ENCODE peak calls at places on chromosomes 12 and 14, in four cellular contexts. E, Q, X and Z are unnamed samples.

GRCh38 chr12:96225003-96225855 is 31.1 kb downstream of the ELK3 start:
- DNase-seq in E (no peak), Q (no peak), X (no peak), Z (no peak)

GRCh38 chr12:95723693-95724384 is 66.7 kb downstream of the NTN4 start:
- DNase-seq in E (no peak), Q (no peak), X (no peak), Z (no peak)

GRCh38 chr14:63852817-63853730 is at the start of gene SYNE2:
- DNase-seq in E (peak; percentile 92), Q (peak; percentile 85), X (peak; percentile 38), Z (peak; percentile 94)

GRCh38 chr12:27975222-27976136 is 2.9 kb upstream of the PTHLH start:
- DNase-seq in E (peak; percentile 47), Q (no peak), X (no peak), Z (peak; percentile 64)

GRCh38 chr14:65169351-65169750 is 67.0 kb upstream of the MAX start:
- DNase-seq in E (no peak), Q (no peak), X (no peak), Z (no peak)

GRCh38 chr12:52964556-52965336 is 15.8 kb downstream of the KRT18 start:
- DNase-seq in E (no peak), Q (no peak), X (no peak), Z (no peak)

GRCh38 chr14:36507847-36508417 is 12.1 kb downstream of the NKX2-1 start:
- DNase-seq in E (no peak), Q (no peak), X (no peak), Z (no peak)

GRCh38 chr12:104303538-104304151 is at the start of gene EID3:
- DNase-seq in E (peak; percentile 97), Q (peak; percentile 91), X (no peak), Z (peak; percentile 97)

GRCh38 chr14:73751157-73751691 is 37.0 kb upstream of the PNMA1 start:
- DNase-seq in E (no peak), Q (no peak), X (no peak), Z (no peak)
- H3K4me1 ChIP-seq in E (peaks cover 66% of the 10 kb centered on the region), Q (peaks cover 100% of the 10 kb centered on the region), X (peaks cover 99% of the 10 kb centered on the region), Z (peaks cover 77% of the 10 kb centered on the region)

DNA sequence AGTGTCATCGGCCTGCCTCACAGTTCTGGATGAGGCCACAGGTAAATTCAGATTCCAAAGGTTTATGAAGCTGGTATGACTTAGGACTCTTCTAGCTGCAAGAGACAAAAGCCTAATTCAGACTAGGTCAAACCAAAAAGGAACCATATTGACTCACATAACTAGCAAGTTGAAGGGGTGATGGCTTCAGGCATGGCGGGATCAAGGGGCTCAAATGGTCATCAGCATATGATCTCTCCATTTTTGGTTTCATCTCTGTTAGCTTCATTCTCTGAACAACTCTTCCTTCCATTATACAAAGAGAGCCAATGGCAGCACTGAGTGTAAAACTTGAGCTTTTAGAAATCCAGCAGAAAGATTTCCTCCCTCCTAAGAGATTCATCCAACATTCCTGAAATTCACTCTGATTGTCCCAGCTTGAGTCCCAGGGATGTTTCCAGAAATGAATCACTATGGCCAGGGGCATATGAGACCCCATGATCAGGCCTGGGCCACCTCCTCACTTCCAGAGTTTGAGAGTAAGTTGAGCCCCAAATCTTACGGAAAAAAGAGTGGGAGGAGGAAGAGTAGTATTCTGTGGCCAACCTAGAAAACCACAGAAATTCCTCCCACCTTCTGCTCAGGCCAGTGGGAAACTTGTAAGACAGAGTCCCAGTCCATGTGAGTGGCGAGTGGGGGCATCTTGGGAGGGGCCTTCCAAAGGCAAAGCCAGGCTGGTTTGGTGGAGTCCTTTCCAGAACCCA is 2.0 kb upstream of the MAP1LC3B2 start:
- DNase-seq in E (no peak), Q (no peak), X (no peak), Z (no peak)
- H3K4me1 ChIP-seq in E (no peaks in the 10 kb centered on the region), Q (no peaks in the 10 kb centered on the region), X (peaks cover 16% of the 10 kb centered on the region), Z (no peaks in the 10 kb centered on the region)

DNA sequence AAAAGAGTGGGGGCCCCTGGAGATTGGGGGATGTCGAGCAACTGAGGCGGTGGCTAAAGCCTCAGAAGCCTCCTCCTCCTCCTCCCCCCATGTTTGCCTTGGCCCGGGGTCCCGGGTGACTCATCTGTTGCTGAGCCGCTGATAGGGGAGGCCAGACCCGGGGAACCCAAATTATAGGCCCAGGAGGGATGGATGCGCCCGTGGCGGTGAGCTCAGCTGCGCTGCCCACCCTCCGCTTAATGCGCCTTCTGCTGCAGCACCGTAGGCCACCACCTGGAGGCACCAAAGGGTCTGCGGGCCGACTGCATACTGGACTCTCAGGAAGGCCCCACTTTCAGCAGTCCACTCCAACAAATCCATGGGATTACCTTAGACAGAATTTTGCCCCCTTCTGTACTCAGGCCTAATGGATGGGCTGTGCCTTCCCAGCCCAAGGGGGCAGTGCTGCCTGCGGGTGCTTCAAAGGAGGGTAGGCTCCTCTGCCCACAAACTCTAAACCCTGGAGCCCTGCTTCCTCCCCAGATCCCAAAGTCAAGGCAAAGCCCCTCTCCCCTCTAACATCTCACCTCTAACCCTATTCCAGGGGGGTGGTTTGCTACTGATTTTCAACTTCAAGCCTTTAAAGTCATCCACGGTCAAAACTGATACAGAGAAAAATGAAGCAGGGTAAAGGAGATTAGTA is 2.6 kb upstream of the WNT10B start:
- DNase-seq in E (peak; percentile 91), Q (peak; percentile 60), X (no peak), Z (no peak)
- H3K4me1 ChIP-seq in E (peaks cover 11% of the 10 kb centered on the region), Q (peaks cover 40% of the 10 kb centered on the region), X (peaks cover 73% of the 10 kb centered on the region), Z (peaks cover 21% of the 10 kb centered on the region)

GRCh38 chr12:99979471-99979870 is 5.3 kb downstream of the ANKS1B start:
- DNase-seq in E (no peak), Q (no peak), X (no peak), Z (no peak)
- H3K4me1 ChIP-seq in E (no peaks in the 10 kb centered on the region), Q (no peaks in the 10 kb centered on the region), X (no peaks in the 10 kb centered on the region), Z (peaks cover 2% of the 10 kb centered on the region)

GRCh38 chr12:45235087-45236025 is 19.5 kb downstream of the ANO6 start:
- DNase-seq in E (no peak), Q (no peak), X (peak; percentile 16), Z (no peak)

GRCh38 chr12:45232771-45233372 is 17.0 kb downstream of the ANO6 start:
- DNase-seq in E (no peak), Q (peak; percentile 27), X (peak; percentile 66), Z (no peak)

GRCh38 chr12:45232146-45232731 is 16.3 kb downstream of the ANO6 start:
- DNase-seq in E (no peak), Q (no peak), X (no peak), Z (no peak)

GRCh38 chr12:45231515-45232145 is 15.7 kb downstream of the ANO6 start:
- DNase-seq in E (no peak), Q (no peak), X (peak; percentile 65), Z (no peak)

DNA sequence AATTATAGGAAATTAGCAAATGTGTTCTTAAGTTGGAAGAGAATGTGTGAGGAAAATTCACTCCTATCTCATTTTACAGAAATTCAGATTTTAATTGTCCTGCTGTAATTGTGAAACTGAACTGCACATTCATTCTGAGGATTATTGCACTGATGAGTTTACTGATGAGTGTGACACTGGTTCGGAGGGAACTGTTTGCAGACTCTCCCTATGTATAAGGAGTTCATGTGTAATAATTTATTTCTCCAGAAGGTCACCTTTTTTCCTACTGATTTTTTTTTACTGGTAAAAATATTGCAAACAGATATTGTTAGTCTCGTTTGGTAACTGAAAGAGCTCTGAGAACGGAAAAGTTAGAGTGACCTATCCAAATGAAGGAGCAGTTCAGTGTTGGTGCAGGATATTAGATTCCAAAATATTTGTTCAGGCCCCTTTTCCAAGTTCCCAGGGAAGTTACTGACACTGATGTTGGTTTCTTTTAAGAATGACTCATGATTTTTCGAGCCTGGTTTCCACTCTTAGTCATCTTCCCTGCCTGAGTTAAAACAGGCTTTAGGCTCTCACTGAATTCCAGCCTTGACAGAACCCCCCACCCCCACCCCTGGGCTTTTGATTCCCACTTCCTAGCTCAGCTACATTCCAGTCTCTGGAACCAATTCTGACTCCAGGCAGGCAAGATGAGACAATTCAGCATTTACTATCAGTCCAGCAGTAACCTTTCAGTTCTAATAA is 18.4 kb downstream of the ANO6 start:
- DNase-seq in E (no peak), Q (no peak), X (peak; percentile 92), Z (no peak)
- H3K4me1 ChIP-seq in E (peaks cover 14% of the 10 kb centered on the region), Q (peaks cover 39% of the 10 kb centered on the region), X (peaks cover 56% of the 10 kb centered on the region), Z (peaks cover 22% of the 10 kb centered on the region)

GRCh38 chr14:35402323-35403084 is 2.0 kb downstream of the NFKBIA start:
- DNase-seq in E (peak; percentile 59), Q (no peak), X (no peak), Z (peak; percentile 69)

GRCh38 chr14:35400707-35401421 is 3.7 kb downstream of the NFKBIA start:
- DNase-seq in E (no peak), Q (no peak), X (peak; percentile 73), Z (no peak)

GRCh38 chr14:35401422-35401729 is 3.2 kb downstream of the NFKBIA start:
- DNase-seq in E (no peak), Q (no peak), X (no peak), Z (no peak)

GRCh38 chr14:35403085-35403396 is 1.5 kb downstream of the NFKBIA start:
- DNase-seq in E (peak; percentile 71), Q (no peak), X (no peak), Z (peak; percentile 85)

DNA sequence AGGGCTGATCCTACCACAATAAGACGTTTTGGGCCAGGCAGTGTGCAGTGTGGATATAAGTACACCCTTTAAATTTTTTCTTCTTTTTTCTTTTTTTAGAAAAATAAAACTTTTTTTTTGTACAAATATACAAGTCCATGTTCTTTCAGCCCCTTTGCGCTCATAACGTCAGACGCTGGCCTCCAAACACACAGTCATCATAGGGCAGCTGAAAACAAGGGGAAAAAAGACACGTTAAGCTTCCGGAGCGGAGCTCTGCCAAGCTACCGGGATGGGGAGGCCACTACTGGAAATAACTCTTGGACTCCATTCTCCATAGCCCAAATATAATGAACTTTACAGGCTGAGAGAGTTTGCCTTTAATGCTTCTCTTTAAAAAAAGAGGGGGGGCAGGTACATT is 2.7 kb downstream of the NFKBIA start:
- DNase-seq in E (peak; percentile 73), Q (no peak), X (no peak), Z (peak; percentile 73)
- H3K4me1 ChIP-seq in E (peaks cover 3% of the 10 kb centered on the region), Q (peaks cover 61% of the 10 kb centered on the region), X (peaks cover 84% of the 10 kb centered on the region), Z (peaks cover 31% of the 10 kb centered on the region)

GRCh38 chr12:2247109-2247508 is 194.3 kb downstream of the CACNA1C start:
- DNase-seq in E (no peak), Q (no peak), X (no peak), Z (no peak)
- H3K4me1 ChIP-seq in E (peaks cover 26% of the 10 kb centered on the region), Q (no peaks in the 10 kb centered on the region), X (peaks cover 87% of the 10 kb centered on the region), Z (no peaks in the 10 kb centered on the region)